ENCODE peak calls at places on chromosome X, in eight cellular contexts. O, A, H, L, X, M, S and K are unnamed samples.

GRCh38 chrX:105698386-105698785 is 124.0 kb upstream of the NRK start:
- DNase-seq in O (no peak), A (no peak), H (no peak), L (no peak), X (no peak), M (no peak), S (no peak), K (no peak)

GRCh38 chrX:139738581-139738980 is 30.6 kb upstream of the MCF2 start:
- DNase-seq in O (no peak), A (no peak), H (peak), L (no peak), X (no peak), M (no peak), S (no peak), K (no peak)

GRCh38 chrX:39059866-39060265 is 258.6 kb downstream of the MID1IP1 start:
- DNase-seq in O (no peak), A (no peak), H (no peak), L (no peak), X (no peak), M (no peak), S (no peak), K (no peak)

GRCh38 chrX:40897768-40898167 is 162.4 kb upstream of the MED14 start:
- DNase-seq in O (no peak), A (no peak), H (no peak), L (no peak), X (no peak), M (no peak), S (no peak), K (no peak)

GRCh38 chrX:39320165-39320564 is 518.9 kb downstream of the MID1IP1 start:
- DNase-seq in O (no peak), A (no peak), H (no peak), L (no peak), X (no peak), M (peak), S (no peak), K (no peak)

GRCh38 chrX:130539721-130540321 is 138.0 kb downstream of the RBMX2 start:
- DNase-seq in O (no peak), A (peak), H (peak), L (no peak), X (peak), M (peak), S (peak), K (peak)

GRCh38 chrX:100449696-100450606 is 39.9 kb upstream of the PCDH19 start:
- DNase-seq in O (no peak), A (no peak), H (peak), L (no peak), X (no peak), M (no peak), S (no peak), K (no peak)

GRCh38 chrX:74272230-74272629 is 31.8 kb upstream of the ZCCHC13 start:
- DNase-seq in O (no peak), A (no peak), H (no peak), L (no peak), X (no peak), M (no peak), S (no peak), K (no peak)

GRCh38 chrX:136130931-136131843 is 16.1 kb upstream of the FHL1 start:
- DNase-seq in O (no peak), A (no peak), H (no peak), L (no peak), X (no peak), M (no peak), S (no peak), K (no peak)

GRCh38 chrX:69025802-69026301 is 139.4 kb downstream of the PJA1 start:
- DNase-seq in O (no peak), A (no peak), H (no peak), L (no peak), X (no peak), M (no peak), S (no peak), K (no peak)

GRCh38 chrX:129648514-129649267 is 6.1 kb downstream of the APLN start:
- DNase-seq in O (no peak), A (no peak), H (no peak), L (no peak), X (no peak), M (peak), S (no peak), K (no peak)

GRCh38 chrX:130909469-130910136 is 6.6 kb upstream of the ENOX2 start:
- DNase-seq in O (no peak), A (no peak), H (no peak), L (no peak), X (no peak), M (no peak), S (no peak), K (no peak)

GRCh38 chrX:136146614-136147319 is 566 bp upstream of the FHL1 start:
- DNase-seq in O (no peak), A (peak), H (no peak), L (no peak), X (no peak), M (no peak), S (no peak), K (no peak)

GRCh38 chrX:133923113-133923512 is 62.3 kb downstream of the GPC3 start:
- DNase-seq in O (no peak), A (no peak), H (peak), L (no peak), X (no peak), M (no peak), S (no peak), K (no peak)

GRCh38 chrX:155027509-155028066 is 944 bp downstream of the FUNDC2 start:
- DNase-seq in O (no peak), A (no peak), H (peak), L (no peak), X (no peak), M (no peak), S (peak), K (peak)

GRCh38 chrX:13077168-13077567 is 32.7 kb upstream of the FAM9C start:
- DNase-seq in O (no peak), A (no peak), H (no peak), L (no peak), X (no peak), M (no peak), S (peak), K (peak)

GRCh38 chrX:1466971-1467561 is 14.4 kb upstream of the ASMTL start:
- DNase-seq in O (no peak), A (no peak), H (no peak), L (no peak), X (no peak), M (peak), S (no peak), K (no peak)

GRCh38 chrX:118495958-118496762 is 545 bp downstream of the DOCK11 start:
- DNase-seq in O (peak), A (no peak), H (peak), L (no peak), X (peak), M (peak), S (peak), K (peak)

GRCh38 chrX:41827886-41828285 is 95.5 kb downstream of the CASK start:
- DNase-seq in O (no peak), A (no peak), H (peak), L (no peak), X (no peak), M (no peak), S (no peak), K (no peak)

GRCh38 chrX:154321624-154322023 is 26.0 kb downstream of the TKTL1 start:
- DNase-seq in O (no peak), A (no peak), H (no peak), L (no peak), X (no peak), M (no peak), S (no peak), K (no peak)

GRCh38 chrX:47854474-47854873 is 17.8 kb downstream of the ZNF81 start:
- DNase-seq in O (peak), A (peak), H (peak), L (no peak), X (no peak), M (no peak), S (peak), K (no peak)